ENCODE peak calls at places on chromosomes 13 and 19, in nine cellular contexts. C, D, U, K, S, Y, H, M and A are unnamed samples.

GRCh38 chr13:32278456-32278855 is 36.7 kb downstream of the ZAR1L start:
- DNase-seq in C (no peak), D (peak), U (peak), K (no peak), S (no peak), Y (no peak), H (no peak), M (no peak), A (no peak)

GRCh38 chr13:31134055-31134711 is 27.5 kb downstream of the HSPH1 start:
- DNase-seq in C (no peak), D (no peak), U (no peak), K (no peak), S (no peak), Y (no peak), H (no peak), M (no peak), A (no peak)

GRCh38 chr13:35479223-35479536 is 2.7 kb upstream of the MAB21L1 start:
- DNase-seq in C (peak), D (no peak), U (no peak), K (no peak), S (no peak), Y (no peak), H (no peak), M (no peak), A (no peak)

GRCh38 chr13:56713656-56714055 is 427.1 kb upstream of the PRR20A start:
- DNase-seq in C (no peak), D (no peak), U (no peak), K (no peak), S (no peak), Y (no peak), H (no peak), M (no peak), A (no peak)

GRCh38 chr13:110914293-110915056 is 394 bp downstream of the ANKRD10 start:
- DNase-seq in C (peak), D (peak), U (peak), K (peak), S (peak), Y (peak), H (peak), M (peak), A (peak)

GRCh38 chr13:51844862-51845573 is at the start of gene TMEM272:
- DNase-seq in C (peak), D (peak), U (peak), K (peak), S (no peak), Y (peak), H (peak), M (peak), A (no peak)

GRCh38 chr19:17339088-17339741 is 1.9 kb downstream of the GTPBP3 start:
- DNase-seq in C (no peak), D (peak), U (no peak), K (no peak), S (no peak), Y (peak), H (no peak), M (no peak), A (no peak)

GRCh38 chr13:37966266-37966665 is 96.7 kb upstream of the TRPC4 start:
- DNase-seq in C (no peak), D (no peak), U (no peak), K (no peak), S (no peak), Y (no peak), H (no peak), M (no peak), A (no peak)

GRCh38 chr13:41960700-41961697 is at the start of gene VWA8:
- DNase-seq in C (peak), D (peak), U (peak), K (peak), S (peak), Y (peak), H (peak), M (peak), A (no peak)

GRCh38 chr19:7751157-7751783 is 3.9 kb upstream of the CD209 start:
- DNase-seq in C (no peak), D (no peak), U (no peak), K (peak), S (no peak), Y (peak), H (no peak), M (no peak), A (no peak)

GRCh38 chr13:96650301-96650886 is 343.9 kb downstream of the OXGR1 start:
- DNase-seq in C (no peak), D (no peak), U (peak), K (no peak), S (no peak), Y (no peak), H (no peak), M (no peak), A (no peak)

GRCh38 chr13:105278797-105279425 is 1256.6 kb downstream of the EFNB2 start:
- DNase-seq in C (no peak), D (no peak), U (no peak), K (no peak), S (peak), Y (no peak), H (no peak), M (no peak), A (no peak)

GRCh38 chr13:46295531-46296464 is 84.1 kb downstream of the LRRC63 start:
- DNase-seq in C (no peak), D (peak), U (peak), K (peak), S (no peak), Y (peak), H (no peak), M (peak), A (no peak)

GRCh38 chr19:5130371-5131030 is 161.6 kb downstream of the KDM4B start:
- DNase-seq in C (no peak), D (no peak), U (no peak), K (peak), S (no peak), Y (peak), H (no peak), M (no peak), A (no peak)

GRCh38 chr19:6087074-6087506 is 23.2 kb downstream of the RFX2 start:
- DNase-seq in C (no peak), D (no peak), U (no peak), K (no peak), S (peak), Y (no peak), H (no peak), M (no peak), A (no peak)

GRCh38 chr13:97344250-97345175 is 89.5 kb upstream of the RAP2A start:
- DNase-seq in C (peak), D (peak), U (peak), K (peak), S (peak), Y (peak), H (no peak), M (peak), A (no peak)

GRCh38 chr13:54433511-54434206 is 1405.0 kb downstream of the OLFM4 start:
- DNase-seq in C (no peak), D (no peak), U (no peak), K (no peak), S (peak), Y (no peak), H (no peak), M (no peak), A (no peak)

GRCh38 chr13:65034266-65034665 is 2195.9 kb downstream of the PCDH9 start:
- DNase-seq in C (no peak), D (no peak), U (no peak), K (no peak), S (no peak), Y (no peak), H (no peak), M (no peak), A (no peak)

GRCh38 chr13:111623170-111623569 is 302.7 kb downstream of the TEX29 start:
- DNase-seq in C (no peak), D (no peak), U (no peak), K (no peak), S (no peak), Y (no peak), H (no peak), M (no peak), A (no peak)

GRCh38 chr13:79919109-79919508 is 421.8 kb downstream of the SPRY2 start:
- DNase-seq in C (no peak), D (no peak), U (no peak), K (no peak), S (no peak), Y (no peak), H (no peak), M (no peak), A (no peak)

GRCh38 chr19:38555200-38555599 is 62.6 kb downstream of the MAP4K1 start:
- DNase-seq in C (no peak), D (no peak), U (no peak), K (no peak), S (no peak), Y (no peak), H (no peak), M (no peak), A (no peak)

GRCh38 chr13:46039421-46040036 is 13.0 kb downstream of the ZC3H13 start:
- DNase-seq in C (no peak), D (no peak), U (no peak), K (no peak), S (no peak), Y (no peak), H (no peak), M (no peak), A (no peak)